ENCODE peak calls at places on chromosome 19, in five cellular contexts. K, C, O, I and N are unnamed samples.

GRCh38 chr19:41876847-41877489 is at the start of gene CD79A:
- DNase-seq in O (no peak), C (peak; percentile 99), K (no peak), I (no peak), N (no peak)

GRCh38 chr19:41921280-41922219 is 6.7 kb downstream of the ERFL start:
- DNase-seq in O (no peak), K (no peak), I (no peak), C (no peak), N (no peak)

GRCh38 chr19:57075125-57075524 is 44.7 kb upstream of the USP29 start:
- DNase-seq in K (no peak), O (no peak), C (no peak), I (no peak), N (no peak)

GRCh38 chr19:47623921-47624391 is 15.0 kb downstream of the BICRA start:
- DNase-seq in I (no peak), O (no peak), K (no peak), C (no peak), N (no peak)

GRCh38 chr19:41427647-41428480 is 690 bp upstream of the B3GNT8 start:
- DNase-seq in C (no peak), I (peak; percentile 41), K (peak; percentile 21), O (peak; percentile 32), N (peak; percentile 61)

GRCh38 chr19:15538774-15539173 is 30.4 kb downstream of the CYP4F22 start:
- DNase-seq in I (no peak), O (no peak), C (no peak), K (no peak), N (no peak)

GRCh38 chr19:1183543-1184172 is 9.6 kb upstream of the SBNO2 start:
- DNase-seq in K (no peak), I (no peak), C (no peak), O (no peak), N (no peak)

GRCh38 chr19:41904118-41904870 is 21.3 kb downstream of the ARHGEF1 start:
- DNase-seq in K (no peak), O (no peak), I (no peak), C (no peak), N (peak; percentile 92)

GRCh38 chr19:51135004-51135403 is 7.1 kb upstream of the SIGLEC7 start:
- DNase-seq in I (no peak), C (no peak), O (no peak), K (no peak), N (no peak)

GRCh38 chr19:50327013-50327412 is 2.2 kb downstream of the KCNC3 start:
- DNase-seq in O (no peak), K (no peak), C (no peak), I (no peak), N (no peak)

GRCh38 chr19:1046836-1047695 is 7.2 kb downstream of the ABCA7 start:
- DNase-seq in I (peak; percentile 13), O (no peak), C (no peak), K (no peak), N (no peak)

GRCh38 chr19:33238750-33239149 is 13.1 kb upstream of the SLC7A10 start:
- DNase-seq in O (no peak), K (no peak), I (no peak), C (no peak), N (no peak)

GRCh38 chr19:31390721-31391120 is 41.5 kb upstream of the TSHZ3 start:
- DNase-seq in O (no peak), C (no peak), K (no peak), I (no peak), N (no peak)

GRCh38 chr19:56678205-56678604 is 6.6 kb upstream of the ZNF835 start:
- DNase-seq in O (no peak), I (no peak), C (no peak), K (no peak), N (no peak)

GRCh38 chr19:16626796-16627193 is 1.2 kb downstream of the MED26 start:
- DNase-seq in K (peak; percentile 21), I (no peak), O (no peak), C (no peak), N (no peak)

GRCh38 chr19:38277549-38277948 is 13.2 kb downstream of the SPINT2 start:
- DNase-seq in O (no peak), C (no peak), I (no peak), K (no peak), N (no peak)

GRCh38 chr19:49916839-49917733 is 11.9 kb upstream of the ATF5 start:
- DNase-seq in I (no peak), K (peak; percentile 49), C (no peak), O (no peak), N (no peak)

GRCh38 chr19:51398096-51398704 is 7.8 kb upstream of the C19orf84 start:
- DNase-seq in O (no peak), C (peak; percentile 69), I (no peak), K (peak; percentile 48), N (no peak)

GRCh38 chr19:48102870-48103751 is 7.5 kb downstream of the PLA2G4C start:
- DNase-seq in C (peak; percentile 49), O (no peak), K (peak; percentile 69), I (no peak), N (no peak)

GRCh38 chr19:10471909-10472308 is 31.2 kb downstream of the KEAP1 start:
- DNase-seq in K (no peak), C (peak; percentile 65), O (no peak), I (no peak), N (no peak)

GRCh38 chr19:40392894-40393517 is 3.0 kb upstream of the HIPK4 start:
- DNase-seq in C (peak; percentile 51), I (no peak), O (no peak), K (no peak), N (peak; percentile 50)

GRCh38 chr19:49716154-49716553 is 25.2 kb downstream of the CPT1C start:
- DNase-seq in I (no peak), C (no peak), O (no peak), K (no peak), N (no peak)

GRCh38 chr19:1400281-1401137 is 833 bp downstream of the GAMT start:
- DNase-seq in O (no peak), I (peak; percentile 81), K (peak; percentile 40), C (no peak), N (no peak)

GRCh38 chr19:53877361-53877766 is 4.6 kb upstream of the PRKCG start:
- DNase-seq in I (no peak), C (no peak), O (no peak), K (no peak), N (no peak)

GRCh38 chr19:5804516-5805464 is at the start of gene NRTN:
- DNase-seq in I (no peak), K (peak; percentile 84), O (no peak), C (peak; percentile 67), N (no peak)

GRCh38 chr19:5803441-5803751 is 1.5 kb upstream of the NRTN start:
- DNase-seq in I (no peak), O (no peak), K (no peak), C (no peak), N (no peak)

GRCh38 chr19:5805465-5806132 is 732 bp downstream of the NRTN start:
- DNase-seq in I (no peak), C (peak; percentile 80), K (peak; percentile 97), O (no peak), N (peak; percentile 68)

GRCh38 chr19:5801796-5802616 is 2.9 kb upstream of the NRTN start:
- DNase-seq in C (no peak), K (peak; percentile 91), O (no peak), I (no peak), N (no peak)

DNA sequence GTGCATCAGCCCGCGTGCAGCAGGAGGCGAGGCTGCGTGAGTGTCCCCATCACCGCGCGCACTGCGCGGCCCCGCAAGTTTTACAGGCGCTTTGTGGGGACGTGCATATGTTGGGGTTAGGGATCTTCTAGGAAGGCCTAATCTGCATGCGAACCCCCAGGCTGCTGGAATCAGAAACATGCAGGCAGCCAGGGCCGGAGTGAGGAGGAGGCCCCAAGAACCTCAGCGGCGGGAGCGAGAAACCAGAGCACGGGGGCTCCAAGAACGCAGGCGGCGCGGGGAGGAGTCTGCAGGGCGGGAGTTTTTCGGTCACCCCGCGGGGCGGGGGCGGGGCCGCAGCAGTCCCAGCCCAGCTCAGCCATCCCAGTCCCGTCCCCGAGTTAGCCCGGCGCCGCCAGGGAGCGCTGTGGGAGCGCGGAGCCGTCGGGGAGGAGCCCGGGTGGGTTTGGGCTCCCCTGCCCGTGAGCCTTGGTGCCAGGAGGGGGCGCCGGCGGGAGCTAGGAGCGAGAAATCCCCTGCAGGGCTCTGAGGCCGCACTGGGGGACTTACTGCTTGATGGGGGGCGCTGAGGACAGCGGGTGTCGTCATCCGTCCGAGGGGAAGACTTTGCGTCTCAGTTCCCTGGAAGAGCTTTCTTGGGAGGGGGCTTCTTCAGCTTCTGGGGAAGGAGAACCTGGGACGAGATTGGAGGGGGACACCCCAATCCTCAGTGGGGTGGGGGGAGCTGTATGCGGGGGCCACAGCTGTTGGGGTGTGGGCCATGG is 933 bp upstream of the NRTN start:
- DNase-seq in C (peak; percentile 93), O (peak; percentile 75), I (peak; percentile 82), K (peak; percentile 97), N (peak; percentile 89)
- TF ChIP-seq CTCF in C (peak; percentile 100), O (peak; percentile 88), I (peak; percentile 72), K (peak; percentile 98), N (peak; percentile 80)

GRCh38 chr19:58519087-58519354 is 589 bp downstream of the ZBTB45 start:
- DNase-seq in I (peak; percentile 68), K (peak; percentile 89), O (peak; percentile 66), C (peak; percentile 76), N (peak; percentile 58)

GRCh38 chr19:58515259-58515658 is 3.5 kb upstream of the SLC27A5 start:
- DNase-seq in I (no peak), C (no peak), O (no peak), K (no peak), N (no peak)

GRCh38 chr19:58518261-58519086 is 1.1 kb downstream of the ZBTB45 start:
- DNase-seq in K (no peak), O (no peak), I (no peak), C (peak; percentile 19), N (no peak)

GRCh38 chr19:58516246-58516836 is 3.3 kb downstream of the ZBTB45 start:
- DNase-seq in C (no peak), I (no peak), K (no peak), O (no peak), N (no peak)

GRCh38 chr19:58516964-58517833 is 2.4 kb downstream of the ZBTB45 start:
- DNase-seq in O (no peak), C (no peak), I (no peak), K (no peak), N (no peak)
- TF ChIP-seq CTCF in O (no peak), C (peak; percentile 51), I (no peak), K (peak; percentile 34), N (no peak)

DNA sequence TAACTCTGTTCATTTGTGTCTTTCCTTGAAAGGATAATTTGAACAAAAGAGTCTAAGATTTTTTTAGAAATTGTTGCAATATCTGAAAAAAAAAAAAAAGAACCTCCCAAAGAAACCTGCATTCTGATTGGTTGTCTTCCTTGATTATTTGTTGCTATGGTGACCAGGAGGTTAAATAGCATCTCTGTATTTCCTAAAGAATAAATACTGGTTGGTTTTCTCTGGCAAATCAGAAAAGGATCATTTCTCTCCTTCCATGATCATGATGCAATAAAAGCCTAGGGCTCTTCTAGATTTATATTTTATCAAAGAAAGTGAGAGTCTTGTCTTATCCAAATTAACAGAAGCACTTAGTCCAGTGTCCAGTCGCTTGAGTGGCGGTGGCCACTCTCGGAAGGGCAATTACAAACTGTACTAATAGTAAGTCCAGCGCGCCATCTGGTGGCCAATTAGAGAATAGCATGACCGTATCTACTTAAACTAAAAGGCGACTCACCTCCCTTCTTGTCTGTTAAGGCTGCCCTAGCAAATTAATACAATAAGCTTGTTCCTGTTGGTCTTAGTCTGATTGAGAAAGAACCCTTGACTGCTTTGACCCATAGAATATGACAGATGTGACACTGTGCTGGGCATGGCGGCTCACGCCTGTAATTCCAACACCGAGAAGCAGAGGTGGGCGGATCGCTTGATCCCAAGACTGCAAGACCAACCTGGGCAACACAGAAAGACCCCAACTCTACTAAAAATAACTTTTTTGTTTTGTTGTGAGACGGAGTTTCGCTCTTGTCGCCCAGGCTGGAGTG is 47.0 kb upstream of the PNMA8B start:
- DNase-seq in I (peak; percentile 89), K (peak; percentile 97), C (peak; percentile 88), O (peak; percentile 83), N (peak; percentile 91)
- TF ChIP-seq CTCF in I (peak; percentile 93), K (peak; percentile 89), C (peak; percentile 99), O (peak; percentile 86), N (peak; percentile 96)

GRCh38 chr19:14405380-14405757 is 13.8 kb downstream of the DDX39A start:
- DNase-seq in O (no peak), C (no peak), K (peak; percentile 73), I (no peak), N (no peak)
- TF ChIP-seq CTCF in O (no peak), C (no peak), K (peak; percentile 38), I (no peak), N (no peak)